ENCODE peak calls at places on chromosomes 3 and 15, in eight cellular contexts. C is IMR-90, L is suprapubic skin, H is ovary, J is A549, R is heart left ventricle, Z is transverse colon, G is GM12878. M is an unnamed sample.

GRCh38 chr3:147383617-147384016 is 22.7 kb downstream of the ZIC4 start:
- DNase-seq in C (no peak), L (no peak), H (no peak), J (no peak), R (no peak), Z (no peak), G (no peak), M (no peak)

GRCh38 chr3:177195941-177196472 is 1.3 kb downstream of the TBL1XR1 start:
- DNase-seq in C (no peak), L (no peak), H (no peak), J (no peak), R (no peak), Z (no peak), G (no peak), M (no peak)

GRCh38 chr15:68791431-68792283 is 29.0 kb downstream of the ANP32A start:
- DNase-seq in C (no peak), L (no peak), H (no peak), J (no peak), R (no peak), Z (no peak), G (peak; percentile 87), M (no peak)

GRCh38 chr3:192637803-192638202 is 89.5 kb downstream of the FGF12 start:
- DNase-seq in C (no peak), L (no peak), H (no peak), J (no peak), R (no peak), Z (no peak), G (no peak), M (no peak)

GRCh38 chr3:50147861-50148260 is 7.3 kb upstream of the SEMA3F start:
- DNase-seq in C (peak; percentile 37), L (no peak), H (no peak), J (no peak), R (no peak), Z (no peak), G (no peak), M (no peak)

GRCh38 chr3:154304116-154304786 is 20.0 kb downstream of the DHX36 start:
- DNase-seq in C (peak; percentile 59), L (no peak), H (no peak), J (no peak), R (no peak), Z (no peak), G (no peak), M (no peak)

GRCh38 chr15:75043509-75044257 is 20.3 kb downstream of the PPCDC start:
- DNase-seq in C (peak; percentile 100), L (peak; percentile 97), H (peak; percentile 100), J (peak; percentile 48), R (peak; percentile 99), Z (peak; percentile 91), G (peak; percentile 93), M (peak; percentile 93)

GRCh38 chr3:24069045-24069444 is 124.0 kb downstream of the NR1D2 start:
- DNase-seq in C (no peak), L (no peak), H (no peak), J (peak; percentile 34), R (peak; percentile 31), Z (peak; percentile 9), G (no peak), M (no peak)

DNA sequence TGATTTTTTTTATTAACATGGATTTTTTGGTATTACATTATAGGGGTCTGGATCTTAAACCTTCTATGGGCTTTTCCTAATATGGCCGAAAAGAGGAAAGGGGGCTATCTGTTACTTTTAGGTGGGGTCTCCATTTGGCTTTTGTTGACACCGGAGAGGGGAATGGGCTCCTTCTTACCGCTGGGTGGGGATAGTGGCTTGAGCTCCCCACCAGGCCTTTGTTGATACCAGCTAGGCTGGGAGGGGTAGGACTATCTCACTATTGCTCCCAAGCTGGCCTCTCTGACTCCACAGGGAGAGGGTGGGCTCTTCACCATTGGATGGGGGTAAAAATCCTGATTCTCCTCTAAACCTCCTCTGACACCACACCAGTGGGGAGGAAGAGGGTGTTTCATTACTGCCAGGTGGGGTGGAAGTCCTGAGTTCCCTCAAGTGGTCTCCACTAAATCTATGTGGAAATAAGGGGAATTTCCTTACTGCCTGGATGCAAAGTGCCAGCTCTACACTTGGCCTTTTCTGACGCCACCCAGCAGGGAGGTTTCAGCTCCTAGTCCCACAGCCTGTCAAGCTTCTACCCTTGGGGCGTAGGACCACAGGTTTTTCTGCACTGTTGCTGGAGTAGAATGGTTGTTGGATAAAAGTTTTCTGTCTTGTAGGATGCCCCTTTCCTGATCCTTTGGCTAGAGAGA is 572.3 kb downstream of the MAGI1 start:
- DNase-seq in C (no peak), L (no peak), H (no peak), J (no peak), R (no peak), Z (no peak), G (no peak), M (no peak)
- TF ChIP-seq CTCF in C (no peak), L (no peak), H (no peak), J (no peak), R (no peak), Z (no peak), G (no peak), M (no peak)

GRCh38 chr15:42158941-42159340 is 2.5 kb upstream of the PLA2G4F start:
- DNase-seq in C (no peak), L (peak; percentile 61), H (no peak), J (no peak), R (no peak), Z (no peak), G (no peak), M (no peak)

GRCh38 chr15:42156266-42156922 is at the start of gene PLA2G4F:
- DNase-seq in C (no peak), L (peak; percentile 75), H (no peak), J (no peak), R (no peak), Z (peak; percentile 83), G (no peak), M (peak; percentile 30)

GRCh38 chr15:42159381-42160015 is 3.1 kb upstream of the PLA2G4F start:
- DNase-seq in C (no peak), L (peak; percentile 75), H (no peak), J (no peak), R (peak; percentile 84), Z (no peak), G (no peak), M (no peak)

GRCh38 chr15:42157381-42157780 is 945 bp upstream of the PLA2G4F start:
- DNase-seq in C (no peak), L (peak; percentile 47), H (no peak), J (no peak), R (no peak), Z (no peak), G (no peak), M (no peak)

GRCh38 chr15:42157981-42158765 is 1.7 kb upstream of the PLA2G4F start:
- DNase-seq in C (peak; percentile 80), L (peak; percentile 45), H (no peak), J (no peak), R (no peak), Z (no peak), G (no peak), M (peak; percentile 27)
- TF ChIP-seq POLR2A in C (no peak), L (no peak), H (no peak), J (no peak), R (no peak), Z (no peak), G (peak; percentile 14), M (no peak)

GRCh38 chr3:144491333-144491732 is 519.7 kb downstream of the DIPK2A start:
- DNase-seq in C (no peak), L (no peak), H (no peak), J (no peak), R (no peak), Z (no peak), G (no peak), M (no peak)
- H3K27ac ChIP-seq in C (no peak overlapping the region), L (no peak overlapping the region), H (no peak overlapping the region), J (no peak overlapping the region), R (no peak overlapping the region), Z (no peak overlapping the region), G (no peak overlapping the region), M (no peak overlapping the region)

GRCh38 chr15:73714695-73715301 is 30.6 kb downstream of the CD276 start:
- DNase-seq in C (no peak), L (no peak), H (no peak), J (no peak), R (peak; percentile 7), Z (no peak), G (no peak), M (no peak)

GRCh38 chr15:73715417-73715816 is 31.2 kb downstream of the CD276 start:
- DNase-seq in C (no peak), L (no peak), H (no peak), J (no peak), R (peak; percentile 76), Z (no peak), G (no peak), M (no peak)

GRCh38 chr15:73717206-73717605 is 33.0 kb downstream of the CD276 start:
- DNase-seq in C (no peak), L (no peak), H (no peak), J (no peak), R (peak; percentile 20), Z (no peak), G (no peak), M (no peak)

GRCh38 chr15:73716417-73716816 is 32.2 kb downstream of the CD276 start:
- DNase-seq in C (no peak), L (no peak), H (no peak), J (no peak), R (peak; percentile 93), Z (no peak), G (no peak), M (peak; percentile 50)

DNA sequence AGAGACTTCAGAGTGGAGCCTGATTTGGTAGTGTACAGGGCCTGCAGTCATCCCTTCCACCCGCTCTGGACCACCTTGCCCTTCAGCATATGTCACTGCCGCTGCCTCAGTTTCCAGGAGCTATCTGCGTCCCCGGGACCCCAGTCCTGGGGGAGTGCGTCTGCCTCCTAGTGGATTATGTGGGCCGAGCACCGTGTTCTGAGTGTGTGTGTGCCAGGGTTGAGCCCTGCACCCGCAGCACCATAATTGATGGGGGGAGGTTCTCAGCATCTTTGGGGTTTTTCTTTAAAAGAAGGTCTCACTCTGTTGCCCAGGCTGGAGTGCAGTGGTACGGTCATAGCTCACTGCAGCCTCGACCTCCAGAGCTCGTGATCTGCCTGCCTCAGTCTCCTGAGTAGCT is 33.6 kb downstream of the CD276 start:
- DNase-seq in C (no peak), L (no peak), H (no peak), J (no peak), R (no peak), Z (no peak), G (no peak), M (no peak)
- TF ChIP-seq CTCF in C (no peak), L (no peak), H (no peak), J (no peak), R (no peak), Z (no peak), G (no peak), M (peak; percentile 6)

GRCh38 chr15:31365032-31365654 is 38.5 kb downstream of the KLF13 start:
- DNase-seq in C (no peak), L (no peak), H (no peak), J (no peak), R (no peak), Z (no peak), G (no peak), M (no peak)

GRCh38 chr15:31366169-31366734 is 39.6 kb downstream of the KLF13 start:
- DNase-seq in C (no peak), L (no peak), H (peak; percentile 36), J (no peak), R (no peak), Z (peak; percentile 49), G (no peak), M (no peak)

GRCh38 chr15:31364301-31365031 is 37.8 kb downstream of the KLF13 start:
- DNase-seq in C (no peak), L (no peak), H (no peak), J (no peak), R (no peak), Z (peak; percentile 57), G (no peak), M (no peak)

GRCh38 chr15:31367021-31367729 is 40.5 kb downstream of the KLF13 start:
- DNase-seq in C (no peak), L (no peak), H (no peak), J (no peak), R (no peak), Z (no peak), G (no peak), M (no peak)

GRCh38 chr15:31365655-31366127 is 39.1 kb downstream of the KLF13 start:
- DNase-seq in C (peak; percentile 72), L (peak; percentile 98), H (peak; percentile 91), J (no peak), R (peak; percentile 93), Z (peak; percentile 96), G (no peak), M (peak; percentile 95)
- TF ChIP-seq POLR2A in C (no peak), L (no peak), H (peak; percentile 49), J (no peak), R (peak; percentile 31), Z (peak; percentile 64), G (no peak), M (no peak)

M was measured in right lobe of liver.